ENCODE peak calls at places on chromosomes 7 and 10, in five cellular contexts. A, G, T, X and Z are unnamed samples.

GRCh38 chr10:88181902-88182671 is 318.7 kb downstream of the PTEN start:
- DNase-seq in A (no peak), G (no peak), T (no peak), X (no peak), Z (no peak)

GRCh38 chr10:96512997-96513685 is 585 bp downstream of the TLL2 start:
- DNase-seq in A (no peak), G (peak), T (peak), X (peak), Z (no peak)

GRCh38 chr10:994836-995558 is 6.8 kb downstream of the GTPBP4 start:
- DNase-seq in A (no peak), G (no peak), T (no peak), X (no peak), Z (no peak)

GRCh38 chr10:70440296-70441160 is 953 bp downstream of the NODAL start:
- DNase-seq in A (no peak), G (no peak), T (no peak), X (no peak), Z (no peak)

GRCh38 chr7:24653316-24654085 is 80.2 kb downstream of the PALS2 start:
- DNase-seq in A (no peak), G (no peak), T (peak), X (no peak), Z (no peak)

GRCh38 chr10:117461766-117462423 is 80.7 kb upstream of the EMX2 start:
- DNase-seq in A (no peak), G (peak), T (peak), X (peak), Z (peak)

GRCh38 chr10:4867520-4868356 is 41.7 kb downstream of the AKR1E2 start:
- DNase-seq in A (no peak), G (no peak), T (no peak), X (no peak), Z (no peak)

GRCh38 chr10:16360001-16360400 is 76.8 kb upstream of the PTER start:
- DNase-seq in A (no peak), G (no peak), T (no peak), X (no peak), Z (no peak)

GRCh38 chr7:70638381-70639128 is 493.4 kb upstream of the GALNT17 start:
- DNase-seq in A (no peak), G (no peak), T (no peak), X (no peak), Z (no peak)

GRCh38 chr10:71945819-71946474 is 18.2 kb upstream of the CHST3 start:
- DNase-seq in A (no peak), G (no peak), T (no peak), X (no peak), Z (no peak)

GRCh38 chr7:23662124-23662982 is 17.6 kb upstream of the FAM221A start:
- DNase-seq in A (no peak), G (no peak), T (no peak), X (peak), Z (no peak)

GRCh38 chr10:2980116-2980515 is 87.2 kb upstream of the PFKP start:
- DNase-seq in A (no peak), G (no peak), T (peak), X (peak), Z (no peak)

GRCh38 chr7:133975130-133975529 is 152.0 kb upstream of the LRGUK start:
- DNase-seq in A (no peak), G (no peak), T (no peak), X (peak), Z (no peak)

GRCh38 chr10:986881-987634 is 1.2 kb upstream of the GTPBP4 start:
- DNase-seq in A (no peak), G (no peak), T (peak), X (peak), Z (peak)

GRCh38 chr10:12699258-12699700 is 302.2 kb downstream of the CCDC3 start:
- DNase-seq in A (no peak), G (no peak), T (peak), X (no peak), Z (no peak)

GRCh38 chr7:30974605-30975256 is 11.0 kb downstream of the GHRHR start:
- DNase-seq in A (no peak), G (peak), T (peak), X (peak), Z (peak)

GRCh38 chr7:131197920-131198610 is 129.6 kb upstream of the MKLN1 start:
- DNase-seq in A (no peak), G (no peak), T (no peak), X (peak), Z (peak)

GRCh38 chr7:98641646-98642489 is 24.8 kb downstream of the NPTX2 start:
- DNase-seq in A (no peak), G (no peak), T (no peak), X (no peak), Z (no peak)